ENCODE peak calls at places on chromosomes 3 and 15, in five cellular contexts. One of them, this sample, is unnamed.

GRCh38 chr3:175121225-175121624 is 262.1 kb downstream of the NAALADL2 start:
- DNase-seq in Panc1: no peak
- DNase-seq in thyroid gland: peak
- DNase-seq in fibroblast of lung: no peak
- DNase-seq in heart left ventricle: no peak
- DNase-seq in this sample: no peak

GRCh38 chr15:88331291-88331690 is 74.8 kb upstream of the NTRK3 start:
- DNase-seq in Panc1: peak
- DNase-seq in thyroid gland: peak
- DNase-seq in fibroblast of lung: peak
- DNase-seq in heart left ventricle: no peak
- DNase-seq in this sample: peak

GRCh38 chr15:40161693-40162401 is 978 bp downstream of the BUB1B start:
- DNase-seq in Panc1: no peak
- DNase-seq in thyroid gland: no peak
- DNase-seq in heart left ventricle: no peak
- DNase-seq in fibroblast of lung: no peak
- DNase-seq in this sample: no peak

GRCh38 chr15:41992803-41993190 is 20.4 kb upstream of the EHD4 start:
- DNase-seq in thyroid gland: no peak
- DNase-seq in Panc1: no peak
- DNase-seq in heart left ventricle: no peak
- DNase-seq in fibroblast of lung: no peak
- DNase-seq in this sample: no peak

GRCh38 chr3:53254190-53254809 is 1.5 kb downstream of the TKT start:
- DNase-seq in fibroblast of lung: peak
- DNase-seq in thyroid gland: peak
- DNase-seq in heart left ventricle: no peak
- DNase-seq in Panc1: no peak
- DNase-seq in this sample: no peak

GRCh38 chr3:40821316-40821715 is 296.6 kb downstream of the ZNF621 start:
- DNase-seq in heart left ventricle: no peak
- DNase-seq in thyroid gland: no peak
- DNase-seq in fibroblast of lung: no peak
- DNase-seq in Panc1: no peak
- DNase-seq in this sample: no peak

GRCh38 chr3:149390772-149391212 is 13.3 kb upstream of the TM4SF1 start:
- DNase-seq in fibroblast of lung: peak
- DNase-seq in heart left ventricle: no peak
- DNase-seq in thyroid gland: no peak
- DNase-seq in Panc1: no peak
- DNase-seq in this sample: no peak

GRCh38 chr15:94731286-94731685 is 499.9 kb downstream of the MCTP2 start:
- DNase-seq in thyroid gland: no peak
- DNase-seq in fibroblast of lung: no peak
- DNase-seq in Panc1: no peak
- DNase-seq in heart left ventricle: no peak
- DNase-seq in this sample: no peak

GRCh38 chr3:113495035-113495434 is 19.9 kb downstream of the SPICE1 start:
- DNase-seq in thyroid gland: peak
- DNase-seq in heart left ventricle: no peak
- DNase-seq in fibroblast of lung: peak
- DNase-seq in Panc1: no peak
- DNase-seq in this sample: no peak

GRCh38 chr15:84752700-84753099 is 4.3 kb downstream of the ZNF592 start:
- DNase-seq in thyroid gland: no peak
- DNase-seq in fibroblast of lung: peak
- DNase-seq in Panc1: no peak
- DNase-seq in heart left ventricle: no peak
- DNase-seq in this sample: no peak

GRCh38 chr15:70573121-70573850 is 190.1 kb downstream of the UACA start:
- DNase-seq in thyroid gland: no peak
- DNase-seq in Panc1: no peak
- DNase-seq in fibroblast of lung: no peak
- DNase-seq in heart left ventricle: no peak
- DNase-seq in this sample: no peak

GRCh38 chr15:49855917-49856637 is 235.2 kb downstream of the DTWD1 start:
- DNase-seq in fibroblast of lung: peak
- DNase-seq in heart left ventricle: no peak
- DNase-seq in thyroid gland: no peak
- DNase-seq in Panc1: no peak
- DNase-seq in this sample: no peak

GRCh38 chr3:179093807-179094206 is 22.2 kb upstream of the ZMAT3 start:
- DNase-seq in thyroid gland: no peak
- DNase-seq in heart left ventricle: no peak
- DNase-seq in fibroblast of lung: peak
- DNase-seq in Panc1: no peak
- DNase-seq in this sample: no peak

GRCh38 chr3:69232447-69232846 is 110.1 kb upstream of the LMOD3 start:
- DNase-seq in heart left ventricle: no peak
- DNase-seq in fibroblast of lung: no peak
- DNase-seq in thyroid gland: no peak
- DNase-seq in Panc1: no peak
- DNase-seq in this sample: no peak

GRCh38 chr3:89113887-89114840 is 6.7 kb downstream of the EPHA3 start:
- DNase-seq in heart left ventricle: peak
- DNase-seq in fibroblast of lung: peak
- DNase-seq in thyroid gland: peak
- DNase-seq in Panc1: no peak
- DNase-seq in this sample: peak

GRCh38 chr15:66911131-66911700 is 154.2 kb upstream of the SMAD3 start:
- DNase-seq in Panc1: no peak
- DNase-seq in thyroid gland: no peak
- DNase-seq in fibroblast of lung: no peak
- DNase-seq in heart left ventricle: no peak
- DNase-seq in this sample: no peak

GRCh38 chr15:92654662-92655061 is 913 bp downstream of the FAM174B start:
- DNase-seq in thyroid gland: peak
- DNase-seq in fibroblast of lung: no peak
- DNase-seq in heart left ventricle: no peak
- DNase-seq in Panc1: no peak
- DNase-seq in this sample: no peak

GRCh38 chr15:62469478-62469873 is 304.4 kb upstream of the C2CD4B start:
- DNase-seq in Panc1: no peak
- DNase-seq in thyroid gland: peak
- DNase-seq in fibroblast of lung: peak
- DNase-seq in heart left ventricle: no peak
- DNase-seq in this sample: no peak

DNA sequence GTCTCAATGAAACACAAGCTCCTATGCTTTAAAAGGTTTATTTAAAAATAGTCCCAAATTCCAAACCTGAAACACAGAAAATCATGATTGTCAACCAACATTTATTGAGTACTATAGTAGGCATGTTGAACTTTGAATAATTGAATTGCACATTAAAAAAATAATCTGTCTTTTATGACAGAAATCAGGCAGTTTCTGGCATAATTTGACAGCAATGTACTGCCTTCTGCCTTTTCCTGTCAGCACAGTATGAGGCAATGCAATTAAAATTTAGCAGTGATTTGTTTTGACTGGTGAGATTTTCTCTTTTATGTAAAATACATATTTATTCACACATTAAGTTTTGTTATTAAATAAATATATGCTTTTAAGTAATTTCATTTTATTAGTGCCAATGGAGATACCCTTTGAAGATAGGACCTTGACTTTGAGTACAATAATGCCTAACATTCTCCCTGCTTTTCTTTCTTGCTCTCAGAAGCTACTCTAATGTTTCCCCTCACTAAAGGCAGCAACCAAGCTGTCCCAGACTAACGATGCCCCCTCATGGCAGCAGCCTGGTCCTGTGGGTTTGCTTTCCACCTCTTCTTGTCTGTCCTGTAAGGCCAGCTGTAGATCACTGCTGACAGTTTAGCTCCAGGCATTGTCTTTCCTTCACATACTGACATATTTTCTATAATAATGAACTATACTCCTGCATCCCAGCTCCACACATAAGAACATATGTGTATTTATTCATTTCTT is 346.7 kb downstream of the IL20RB start:
- DNase-seq in Panc1: no peak
- DNase-seq in heart left ventricle: no peak
- DNase-seq in thyroid gland: no peak
- DNase-seq in fibroblast of lung: no peak
- DNase-seq in this sample: no peak
- H3K27ac ChIP-seq in Panc1: no peak
- H3K27ac ChIP-seq in heart left ventricle: no peak
- H3K27ac ChIP-seq in thyroid gland: no peak
- H3K27ac ChIP-seq in fibroblast of lung: no peak
- H3K27ac ChIP-seq in this sample: no peak

DNA sequence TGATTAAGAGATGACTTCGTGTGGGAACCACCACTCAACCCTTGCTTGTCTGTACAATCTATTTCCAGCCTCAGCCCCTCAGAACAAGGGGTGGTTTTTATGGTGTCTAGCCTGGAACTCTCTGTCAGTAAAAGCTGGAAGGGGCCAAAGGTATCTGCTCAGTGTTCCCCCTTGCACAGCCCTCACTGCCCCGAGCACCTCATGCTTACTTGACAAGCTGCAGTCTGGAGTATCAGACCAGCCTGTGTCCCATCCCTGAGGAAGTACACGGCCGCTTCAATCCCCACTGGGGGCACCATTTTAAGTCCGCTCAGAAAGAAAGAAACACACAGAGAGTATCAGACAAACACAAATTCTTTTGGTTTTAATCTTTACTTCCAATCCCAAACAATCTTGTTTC is 32.4 kb downstream of the UMPS start:
- DNase-seq in thyroid gland: no peak
- DNase-seq in heart left ventricle: no peak
- DNase-seq in fibroblast of lung: no peak
- DNase-seq in Panc1: no peak
- DNase-seq in this sample: no peak
- H3K27ac ChIP-seq in thyroid gland: no peak
- H3K27ac ChIP-seq in heart left ventricle: peak
- H3K27ac ChIP-seq in fibroblast of lung: no peak
- H3K27ac ChIP-seq in Panc1: no peak
- H3K27ac ChIP-seq in this sample: no peak

DNA sequence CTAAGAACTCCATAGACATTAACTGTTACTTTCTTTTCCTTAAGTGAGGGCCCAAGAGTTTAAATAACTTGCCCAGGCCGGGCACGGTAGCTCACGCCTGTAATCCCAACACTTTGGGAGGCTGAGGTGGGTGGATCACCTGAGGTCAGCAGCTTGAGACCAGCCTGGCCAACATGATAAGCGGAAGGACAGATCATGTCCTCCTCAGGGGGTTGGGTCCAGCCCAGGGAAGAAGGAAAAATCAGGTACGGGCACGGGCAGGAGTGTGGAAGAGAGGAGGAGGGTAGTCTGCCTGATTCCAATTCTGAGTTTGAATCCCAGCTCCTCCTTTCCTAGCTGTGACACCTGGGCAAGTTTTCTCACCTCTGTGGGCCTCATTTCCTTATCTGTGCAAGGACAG is 118.8 kb downstream of the ANP32A start:
- DNase-seq in fibroblast of lung: no peak
- DNase-seq in heart left ventricle: no peak
- DNase-seq in thyroid gland: no peak
- DNase-seq in Panc1: no peak
- DNase-seq in this sample: no peak
- H3K27ac ChIP-seq in fibroblast of lung: no peak
- H3K27ac ChIP-seq in heart left ventricle: peak
- H3K27ac ChIP-seq in thyroid gland: no peak
- H3K27ac ChIP-seq in Panc1: no peak
- H3K27ac ChIP-seq in this sample: no peak

GRCh38 chr3:43348852-43349574 is 62.7 kb downstream of the SNRK start:
- DNase-seq in heart left ventricle: no peak
- DNase-seq in fibroblast of lung: no peak
- DNase-seq in thyroid gland: no peak
- DNase-seq in Panc1: no peak
- DNase-seq in this sample: no peak

GRCh38 chr3:43349759-43350158 is 63.4 kb downstream of the SNRK start:
- DNase-seq in thyroid gland: no peak
- DNase-seq in fibroblast of lung: peak
- DNase-seq in heart left ventricle: no peak
- DNase-seq in Panc1: no peak
- DNase-seq in this sample: no peak

GRCh38 chr3:43345877-43346276 is 59.5 kb downstream of the SNRK start:
- DNase-seq in heart left ventricle: no peak
- DNase-seq in Panc1: no peak
- DNase-seq in thyroid gland: no peak
- DNase-seq in fibroblast of lung: peak
- DNase-seq in this sample: no peak

GRCh38 chr3:43346990-43347749 is 60.8 kb downstream of the SNRK start:
- DNase-seq in thyroid gland: no peak
- DNase-seq in Panc1: no peak
- DNase-seq in heart left ventricle: no peak
- DNase-seq in fibroblast of lung: peak
- DNase-seq in this sample: no peak

DNA sequence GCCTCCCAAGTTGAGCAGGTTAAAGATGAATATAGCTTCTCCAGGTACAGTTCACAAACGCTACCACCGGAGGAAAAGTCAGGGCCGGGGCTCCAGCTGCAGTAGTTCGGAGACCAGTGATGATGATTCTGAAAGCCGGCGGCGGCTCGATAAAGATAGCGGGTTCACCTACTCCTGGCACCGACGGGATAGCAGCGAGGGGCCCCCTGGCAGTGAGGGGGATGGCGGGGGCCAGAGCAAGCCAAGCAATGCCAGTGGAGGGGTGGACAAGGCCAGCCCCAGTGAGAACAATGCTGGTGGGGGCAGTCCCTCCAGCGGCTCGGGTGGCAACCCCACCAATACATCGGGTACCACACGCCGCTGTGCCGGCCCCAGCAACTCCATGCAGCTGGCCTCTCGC is 61.4 kb downstream of the SNRK start:
- DNase-seq in heart left ventricle: no peak
- DNase-seq in fibroblast of lung: no peak
- DNase-seq in Panc1: no peak
- DNase-seq in thyroid gland: no peak
- DNase-seq in this sample: no peak
- H3K27ac ChIP-seq in heart left ventricle: no peak
- H3K27ac ChIP-seq in fibroblast of lung: no peak
- H3K27ac ChIP-seq in Panc1: no peak
- H3K27ac ChIP-seq in thyroid gland: no peak
- H3K27ac ChIP-seq in this sample: no peak

GRCh38 chr3:169574531-169574930 is 89.0 kb downstream of the MECOM start:
- DNase-seq in heart left ventricle: no peak
- DNase-seq in Panc1: no peak
- DNase-seq in fibroblast of lung: no peak
- DNase-seq in thyroid gland: no peak
- DNase-seq in this sample: no peak
- H3K27ac ChIP-seq in heart left ventricle: no peak
- H3K27ac ChIP-seq in Panc1: no peak
- H3K27ac ChIP-seq in fibroblast of lung: no peak
- H3K27ac ChIP-seq in thyroid gland: no peak
- H3K27ac ChIP-seq in this sample: no peak

This sample was measured in caudate nucleus.